ENCODE peak calls at places on chromosomes 2 and 18, in eight cellular contexts. B is GM12865; H is Panc1; U is nephron progenitor cell; O is activated CD4-positive, alpha-beta T cell treated with anti-CD3 and anti-CD28 coated beads for 36 hours; M is cardiac muscle cell; T is GM19239; C is NCI-H524. S is an unnamed sample.

GRCh38 chr2:217951521-217952247 is 51.1 kb downstream of the TNS1 start:
- DNase-seq in B (no peak), T (no peak), U (no peak), C (peak; percentile 93), H (no peak), M (no peak), O (no peak), S (no peak)

GRCh38 chr18:31072175-31072574 is 29.6 kb upstream of the DSC3 start:
- DNase-seq in B (no peak), O (no peak), U (no peak), C (no peak), T (no peak), M (no peak), H (no peak), S (no peak)

GRCh38 chr18:811192-812122 is 585 bp downstream of the YES1 start:
- DNase-seq in B (peak; percentile 13), U (peak; percentile 74), H (no peak), O (peak; percentile 40), T (no peak), C (peak; percentile 34), M (peak; percentile 32), S (no peak)

GRCh38 chr2:203891474-203891873 is 23.9 kb downstream of the CTLA4 start:
- DNase-seq in C (no peak), T (no peak), O (peak; percentile 78), B (no peak), H (no peak), M (peak; percentile 19), U (no peak), S (peak; percentile 29)

GRCh38 chr2:226063704-226064390 is 664.3 kb downstream of the NYAP2 start:
- DNase-seq in T (no peak), B (no peak), O (no peak), M (no peak), H (no peak), U (no peak), C (no peak), S (no peak)

GRCh38 chr18:46042571-46043123 is 29.4 kb downstream of the PSTPIP2 start:
- DNase-seq in O (peak; percentile 26), M (peak; percentile 93), C (no peak), U (no peak), H (no peak), T (no peak), B (no peak), S (no peak)

GRCh38 chr2:102001767-102002142 is 10.0 kb downstream of the IL1R2 start:
- DNase-seq in U (no peak), O (peak; percentile 75), B (no peak), C (no peak), M (no peak), H (no peak), T (no peak), S (no peak)

GRCh38 chr2:11478899-11479605 is 13.1 kb upstream of the E2F6 start:
- DNase-seq in T (no peak), O (no peak), C (no peak), H (no peak), U (no peak), M (no peak), B (no peak), S (no peak)

GRCh38 chr18:54254265-54254758 is 15.0 kb upstream of the POLI start:
- DNase-seq in U (no peak), C (no peak), O (no peak), M (peak; percentile 58), H (no peak), B (no peak), T (no peak), S (no peak)

GRCh38 chr2:148903946-148904345 is 28.9 kb downstream of the KIF5C start:
- DNase-seq in M (no peak), O (no peak), C (no peak), B (no peak), T (no peak), U (no peak), H (no peak), S (no peak)

GRCh38 chr2:96924775-96925747 is 55.2 kb upstream of the SEMA4C start:
- DNase-seq in M (no peak), H (no peak), T (no peak), C (no peak), U (no peak), B (no peak), O (peak; percentile 47), S (no peak)

GRCh38 chr18:46313521-46313920 is 209.3 kb downstream of the HAUS1 start:
- DNase-seq in M (no peak), U (no peak), O (no peak), C (no peak), B (no peak), H (no peak), T (no peak), S (no peak)